ENCODE peak calls at places on chromosomes 12 and 14, in five cellular contexts. V is GM12878, K is IMR-90, F is ovary, W is transverse colon. H is an unnamed sample.

GRCh38 chr14:88987516-88987915 is 163.1 kb downstream of the TTC8 start:
- DNase-seq in F (no peak), V (no peak), W (peak), K (no peak), H (no peak)

GRCh38 chr14:31930493-31931225 is 146.4 kb upstream of the ARHGAP5 start:
- DNase-seq in K (peak), F (no peak), W (no peak), V (no peak), H (no peak)

GRCh38 chr12:92470608-92471021 is 232.2 kb upstream of the PLEKHG7 start:
- DNase-seq in V (peak), K (peak), F (no peak), W (no peak), H (no peak)

GRCh38 chr14:74380172-74380571 is 31.9 kb downstream of the VRTN start:
- DNase-seq in F (no peak), W (no peak), K (peak), V (no peak), H (no peak)

GRCh38 chr12:109579639-109580038 is 6.0 kb downstream of the MVK start:
- DNase-seq in K (no peak), F (no peak), V (no peak), W (no peak), H (no peak)

GRCh38 chr14:102293784-102294183 is 11.2 kb downstream of the MOK start:
- DNase-seq in F (no peak), V (no peak), K (peak), W (no peak), H (no peak)

GRCh38 chr12:125004621-125005020 is 11.2 kb downstream of the BRI3BP start:
- DNase-seq in F (no peak), V (no peak), W (no peak), K (no peak), H (no peak)

GRCh38 chr14:91250912-91251311 is 6.4 kb upstream of the GPR68 start:
- DNase-seq in V (no peak), F (no peak), K (no peak), W (no peak), H (no peak)

GRCh38 chr12:41899577-41899976 is 245.1 kb downstream of the GXYLT1 start:
- DNase-seq in F (no peak), K (no peak), V (no peak), W (no peak), H (no peak)

GRCh38 chr14:56119221-56119967 is 1.2 kb downstream of the PELI2 start:
- DNase-seq in F (peak), K (peak), V (no peak), W (peak), H (peak)

GRCh38 chr12:74889563-74890236 is 319.9 kb downstream of the KCNC2 start:
- DNase-seq in F (no peak), W (no peak), V (no peak), K (peak), H (no peak)

GRCh38 chr12:75701859-75702258 is 190.4 kb upstream of the KRR1 start:
- DNase-seq in K (no peak), F (no peak), V (no peak), W (no peak), H (no peak)

GRCh38 chr12:105805730-105806390 is 332.9 kb downstream of the NUAK1 start:
- DNase-seq in W (no peak), F (no peak), V (no peak), K (no peak), H (no peak)

GRCh38 chr14:74048291-74048690 is 29.1 kb downstream of the BBOF1 start:
- DNase-seq in V (no peak), W (no peak), K (peak), F (no peak), H (no peak)

GRCh38 chr12:110005319-110005973 is 6.2 kb downstream of the ANKRD13A start:
- DNase-seq in W (peak), V (no peak), K (no peak), F (no peak), H (no peak)

GRCh38 chr12:122501489-122501989 is 807 bp upstream of the ZCCHC8 start:
- DNase-seq in W (no peak), V (no peak), F (no peak), K (no peak), H (no peak)

GRCh38 chr12:89962648-89963047 is 254.0 kb upstream of the ATP2B1 start:
- DNase-seq in F (no peak), K (no peak), V (no peak), W (peak), H (no peak)

GRCh38 chr12:119423285-119423684 is 88.8 kb downstream of the CCDC60 start:
- DNase-seq in K (no peak), V (no peak), W (no peak), F (no peak), H (no peak)

GRCh38 chr14:38204717-38205115 is 3.0 kb upstream of the SSTR1 start:
- DNase-seq in F (no peak), K (no peak), W (no peak), V (no peak), H (no peak)

GRCh38 chr14:103723176-103724081 is 7.8 kb downstream of the ZFYVE21 start:
- DNase-seq in W (peak), F (no peak), K (no peak), V (no peak), H (no peak)

GRCh38 chr12:124720019-124720686 is 143.5 kb downstream of the SCARB1 start:
- DNase-seq in F (no peak), W (no peak), V (no peak), K (peak), H (no peak)

GRCh38 chr14:50011242-50011641 is 105.1 kb downstream of the VCPKMT start:
- DNase-seq in F (no peak), W (no peak), V (no peak), K (no peak), H (no peak)

GRCh38 chr12:752673-753400 is 458 bp downstream of the WNK1 start:
- DNase-seq in K (peak), W (peak), V (no peak), F (no peak), H (peak)

GRCh38 chr12:102197789-102198188 is at the start of gene PMCH:
- DNase-seq in W (no peak), F (no peak), K (peak), V (peak), H (no peak)

GRCh38 chr14:42541535-42542001 is 934.9 kb downstream of the LRFN5 start:
- DNase-seq in F (no peak), W (no peak), V (no peak), K (peak), H (no peak)

GRCh38 chr14:96634896-96635295 is 132.7 kb downstream of the PAPOLA start:
- DNase-seq in F (no peak), V (no peak), K (no peak), W (no peak), H (no peak)

GRCh38 chr12:13610280-13610679 is 371.1 kb downstream of the GRIN2B start:
- DNase-seq in V (no peak), W (no peak), F (no peak), K (no peak), H (no peak)

GRCh38 chr12:66066071-66066928 is 64.2 kb downstream of the LLPH start:
- DNase-seq in K (peak), V (peak), F (no peak), W (no peak), H (no peak)

GRCh38 chr12:114671664-114672476 is 12.1 kb downstream of the TBX3 start:
- DNase-seq in W (no peak), V (no peak), K (peak), F (no peak), H (no peak)

GRCh38 chr12:79566452-79566851 is 124.3 kb downstream of the PAWR start:
- DNase-seq in K (peak), F (no peak), V (no peak), W (no peak), H (no peak)

GRCh38 chr14:38210587-38211257 is 3.0 kb downstream of the SSTR1 start:
- DNase-seq in W (no peak), F (peak), V (no peak), K (peak), H (no peak)

GRCh38 chr12:123073962-123074801 is 76.7 kb downstream of the PITPNM2 start:
- DNase-seq in W (no peak), K (no peak), F (no peak), V (no peak), H (no peak)

GRCh38 chr12:89319111-89319510 is 33.2 kb downstream of the DUSP6 start:
- DNase-seq in F (no peak), W (no peak), K (no peak), V (no peak), H (no peak)

GRCh38 chr14:65704850-65705249 is 292.3 kb downstream of the FUT8 start:
- DNase-seq in W (no peak), V (no peak), F (no peak), K (no peak), H (no peak)

DNA sequence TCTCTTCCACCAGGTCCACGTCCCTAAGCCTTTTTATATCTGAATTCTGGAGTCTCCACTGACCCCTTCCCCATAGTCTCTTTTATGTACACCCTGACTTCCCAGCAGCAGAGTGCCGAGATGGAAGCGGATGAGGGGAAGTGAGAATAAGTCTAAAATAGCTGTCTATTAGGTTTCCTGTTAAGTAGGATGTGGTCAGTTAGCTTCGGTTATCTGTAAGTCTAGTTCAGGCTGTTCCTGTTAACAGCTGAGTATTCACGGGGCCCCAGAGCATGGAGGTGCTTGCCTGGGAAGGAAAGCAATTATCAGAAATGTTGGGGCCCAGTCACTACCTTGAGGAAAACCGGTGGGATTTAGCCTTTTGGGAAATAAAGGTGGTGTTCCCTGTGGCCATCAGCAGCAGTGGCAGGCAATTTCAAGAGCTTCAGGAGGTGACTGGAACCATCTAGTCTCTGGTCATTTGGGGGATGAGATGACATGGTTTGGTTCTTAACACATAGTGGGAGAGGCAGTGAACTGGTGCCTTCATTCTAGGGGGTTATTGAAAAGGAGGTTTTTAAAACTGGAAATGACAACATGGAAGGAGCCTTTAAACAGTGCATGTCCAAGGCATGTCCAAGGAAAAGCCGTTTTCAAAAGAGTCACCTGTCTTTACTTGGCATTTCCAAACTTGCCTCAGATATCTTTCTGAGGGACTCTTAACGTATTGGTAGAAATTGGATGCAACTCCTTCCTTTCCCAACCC is 21.8 kb downstream of the CHST11 start:
- DNase-seq in K (no peak), F (no peak), V (peak), W (peak), H (no peak)
- H3K4me3 ChIP-seq in K (no peak), F (no peak), V (peak), W (no peak), H (no peak)

DNA sequence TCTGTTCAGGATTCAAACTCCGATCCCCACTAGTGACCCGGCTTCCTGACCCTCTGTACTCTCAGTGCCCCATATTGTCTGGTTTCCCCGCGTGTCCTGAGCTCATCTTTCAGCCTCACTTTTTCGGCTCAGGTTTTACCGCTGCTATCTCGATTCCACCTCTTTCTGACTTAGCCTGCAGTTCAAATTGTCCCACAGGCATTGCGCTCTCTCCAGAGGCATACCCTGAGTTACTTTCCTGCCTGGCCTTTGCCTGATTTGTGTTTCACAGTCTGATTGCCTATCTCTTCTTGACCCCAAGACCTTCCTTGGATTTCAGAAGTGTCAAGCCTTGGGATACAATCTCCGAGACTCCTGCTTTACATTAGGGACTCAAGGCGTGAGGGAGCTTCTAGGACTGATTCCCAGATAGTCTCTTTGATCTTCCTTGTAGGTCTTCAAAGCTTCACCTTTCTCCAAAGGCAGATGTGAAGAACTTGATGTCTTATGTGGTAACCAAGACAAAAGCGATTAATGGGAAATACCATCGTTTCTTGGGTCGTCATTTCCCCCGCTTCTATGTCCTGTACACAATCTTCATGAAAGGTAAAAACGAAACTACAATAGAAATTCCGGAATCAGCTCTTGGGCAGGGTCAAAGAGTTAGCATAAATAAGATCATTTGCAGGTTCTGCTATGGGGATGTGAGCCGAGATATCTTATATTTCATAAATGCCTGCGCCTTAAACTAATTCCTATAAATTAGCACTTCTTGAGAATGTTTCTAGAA is 658 bp downstream of the LETMD1 start:
- DNase-seq in W (no peak), K (no peak), F (peak), V (no peak), H (no peak)
- H3K27ac ChIP-seq in W (peak), K (peak), F (peak), V (peak), H (peak)

GRCh38 chr14:104972301-104973211 is 5.6 kb downstream of the AHNAK2 start:
- DNase-seq in F (peak), W (peak), K (no peak), V (no peak), H (no peak)
- TF ChIP-seq POLR2A in F (no peak), W (peak), K (no peak), V (no peak), H (no peak)

GRCh38 chr14:68278568-68279436 is 459.2 kb downstream of the RAD51B start:
- DNase-seq in K (peak), V (no peak), W (no peak), F (no peak), H (no peak)

GRCh38 chr14:68279777-68280233 is 460.2 kb downstream of the RAD51B start:
- DNase-seq in W (no peak), F (no peak), V (peak), K (no peak), H (no peak)

GRCh38 chr14:68282479-68283377 is 463.1 kb downstream of the RAD51B start:
- DNase-seq in V (peak), F (no peak), W (no peak), K (no peak), H (no peak)

GRCh38 chr14:68281497-68281896 is 461.9 kb downstream of the RAD51B start:
- DNase-seq in W (no peak), K (no peak), F (no peak), V (no peak), H (no peak)

DNA sequence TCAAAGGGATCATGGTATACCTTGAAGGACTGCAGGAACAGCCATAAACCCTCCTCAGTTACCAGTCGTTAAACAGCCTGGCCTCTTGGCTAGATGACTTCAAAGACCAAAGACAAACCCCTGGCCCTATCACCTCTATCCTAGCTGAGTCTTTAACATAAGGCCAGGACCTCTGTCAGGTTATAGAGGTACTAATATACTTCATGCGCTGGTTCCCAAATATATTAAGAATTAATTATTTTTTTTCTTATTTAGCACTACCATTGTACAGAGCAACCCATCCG is 459.8 kb downstream of the RAD51B start:
- DNase-seq in K (no peak), F (no peak), V (no peak), W (no peak), H (no peak)
- H3K4me3 ChIP-seq in K (no peak), F (no peak), V (peak), W (no peak), H (no peak)

GRCh38 chr12:59734371-59734770 is 138.5 kb downstream of the SLC16A7 start:
- DNase-seq in F (no peak), K (no peak), V (no peak), W (no peak), H (no peak)

GRCh38 chr12:59736359-59736758 is 140.5 kb downstream of the SLC16A7 start:
- DNase-seq in K (no peak), V (no peak), F (no peak), W (no peak), H (no peak)

GRCh38 chr12:59733200-59733599 is 137.4 kb downstream of the SLC16A7 start:
- DNase-seq in F (no peak), W (no peak), V (no peak), K (no peak), H (no peak)

GRCh38 chr12:59737725-59738463 is 142.1 kb downstream of the SLC16A7 start:
- DNase-seq in V (no peak), K (peak), F (no peak), W (no peak), H (no peak)

DNA sequence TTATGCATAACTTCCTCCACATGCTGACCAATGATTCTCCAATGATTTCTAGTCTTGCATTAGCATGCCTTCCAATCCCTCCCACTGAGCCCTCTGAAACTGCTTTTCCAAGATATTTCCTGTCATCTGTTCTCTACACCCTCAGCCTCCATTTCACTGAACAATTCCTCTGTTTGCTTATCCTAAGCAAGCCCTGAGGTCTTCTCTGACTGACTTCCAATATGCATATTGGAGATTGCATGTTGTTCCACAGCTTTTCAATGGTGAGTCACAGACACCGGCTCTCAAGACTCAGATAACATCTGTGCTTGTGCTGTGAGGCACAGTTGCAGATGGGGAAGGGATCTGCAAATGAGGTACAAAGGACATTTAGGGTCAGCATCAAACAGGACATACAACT is 141.0 kb downstream of the SLC16A7 start:
- DNase-seq in F (no peak), W (no peak), K (peak), V (no peak), H (no peak)
- H3K27ac ChIP-seq in F (no peak), W (no peak), K (no peak), V (no peak), H (no peak)

GRCh38 chr12:6569786-6570185 is 1.7 kb upstream of the NOP2 start:
- DNase-seq in K (no peak), F (no peak), V (no peak), W (no peak), H (no peak)

GRCh38 chr12:6567112-6567680 is 895 bp downstream of the NOP2 start:
- DNase-seq in W (no peak), V (no peak), F (no peak), K (no peak), H (no peak)

GRCh38 chr12:6570264-6570887 is 2.3 kb upstream of the NOP2 start:
- DNase-seq in W (peak), V (no peak), F (peak), K (no peak), H (no peak)

GRCh38 chr12:6569312-6569711 is 1.2 kb upstream of the NOP2 start:
- DNase-seq in F (no peak), K (no peak), W (no peak), V (no peak), H (no peak)

DNA sequence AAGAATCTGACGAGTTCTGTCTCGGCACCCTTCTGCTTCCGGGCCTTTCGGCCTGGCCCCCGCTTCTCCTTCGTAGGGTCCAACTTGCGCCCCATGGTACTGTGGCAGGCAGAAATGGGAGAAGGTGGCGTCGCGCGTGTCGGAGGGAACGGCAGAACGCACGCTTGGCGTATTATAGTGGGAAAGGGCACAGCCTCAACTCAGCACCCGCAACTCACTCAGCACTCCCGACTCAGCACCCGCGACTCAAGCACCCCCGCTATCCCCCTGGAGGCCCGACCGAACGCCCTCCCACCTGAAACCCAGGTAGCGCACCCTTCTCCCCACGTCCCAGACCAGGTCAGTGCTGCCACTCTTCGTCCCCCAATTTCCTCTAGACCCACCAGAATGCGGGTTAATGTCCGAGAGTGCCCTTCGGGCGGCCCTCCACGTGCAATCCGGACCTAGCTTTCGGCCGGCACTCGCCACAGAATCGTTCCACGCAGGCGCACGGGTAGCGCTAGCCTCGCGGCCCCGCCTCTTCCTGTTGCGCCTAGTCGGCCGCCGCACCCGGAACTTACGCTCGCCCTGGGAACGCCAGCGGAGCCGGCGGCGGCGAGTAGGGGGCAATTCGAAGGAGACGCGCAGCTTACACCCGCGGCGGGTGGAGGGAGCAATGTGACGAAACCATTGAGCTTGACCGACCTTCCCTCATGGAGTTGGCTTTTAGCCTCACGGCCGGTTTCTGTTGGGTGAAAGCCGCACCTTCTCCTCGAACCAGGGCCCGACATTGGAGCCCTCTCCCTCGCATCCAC is at the start of gene NOP2:
- DNase-seq in V (peak), F (peak), W (peak), K (peak), H (peak)
- TF ChIP-seq POLR2A in V (peak), F (peak), W (peak), K (peak), H (peak)

GRCh38 chr12:3365416-3366385 is 125.3 kb upstream of the PRMT8 start:
- DNase-seq in W (no peak), F (no peak), K (no peak), V (no peak), H (no peak)
- H3K4me3 ChIP-seq in W (peak), F (no peak), K (no peak), V (no peak), H (peak)